ENCODE peak calls at places on chromosome 5, in four cellular contexts. V is colonic mucosa; N is CD4-positive, alpha-beta T cell; S is WERI-Rb-1. C is an unnamed sample.

GRCh38 chr5:83169938-83170337 is 92.6 kb downstream of the XRCC4 start:
- DNase-seq in S (no peak), N (no peak), V (no peak), C (no peak)

GRCh38 chr5:181246276-181247050 is 2.8 kb upstream of the RACK1 start:
- DNase-seq in N (peak; percentile 45), S (peak; percentile 69), V (peak; percentile 94), C (peak; percentile 95)

GRCh38 chr5:32848120-32848519 is 137.0 kb downstream of the NPR3 start:
- DNase-seq in S (no peak), V (no peak), N (no peak), C (no peak)

GRCh38 chr5:8306289-8306688 is 437.3 kb downstream of the MTRR start:
- DNase-seq in N (no peak), S (peak; percentile 39), V (no peak), C (peak; percentile 58)

GRCh38 chr5:1110930-1111726 is 735 bp downstream of the SLC12A7 start:
- DNase-seq in N (no peak), V (no peak), S (peak; percentile 52), C (peak; percentile 76)

GRCh38 chr5:38420691-38421395 is 135.6 kb downstream of the LIFR start:
- DNase-seq in V (peak; percentile 53), N (no peak), S (peak; percentile 74), C (peak; percentile 86)

GRCh38 chr5:11174601-11175000 is 413.6 kb upstream of the DAP start:
- DNase-seq in S (no peak), N (no peak), V (no peak), C (no peak)

GRCh38 chr5:163379298-163380155 is 57.9 kb upstream of the CCNG1 start:
- DNase-seq in S (no peak), N (no peak), V (no peak), C (no peak)

GRCh38 chr5:137487600-137487999 is 11.5 kb downstream of the SPOCK1 start:
- DNase-seq in V (no peak), N (no peak), S (no peak), C (no peak)

GRCh38 chr5:66440202-66440680 is 156.0 kb upstream of the MAST4 start:
- DNase-seq in N (no peak), S (no peak), V (no peak), C (no peak)

GRCh38 chr5:57784106-57784505 is 301.5 kb upstream of the ACTBL2 start:
- DNase-seq in N (no peak), V (no peak), S (no peak), C (no peak)

GRCh38 chr5:128290152-128290858 is 206.7 kb downstream of the SLC12A2 start:
- DNase-seq in S (no peak), N (no peak), V (no peak), C (no peak)

GRCh38 chr5:172846677-172847076 is 12.6 kb downstream of the ERGIC1 start:
- DNase-seq in S (no peak), V (no peak), N (no peak), C (no peak)

GRCh38 chr5:130773813-130774212 is 391.2 kb downstream of the HINT1 start:
- DNase-seq in S (no peak), N (no peak), V (no peak), C (peak; percentile 49)

GRCh38 chr5:79697222-79698164 is 7.9 kb downstream of the CMYA5 start:
- DNase-seq in N (no peak), S (no peak), V (no peak), C (no peak)

GRCh38 chr5:74471875-74472274 is 168.7 kb downstream of the ENC1 start:
- DNase-seq in S (no peak), N (no peak), V (no peak), C (no peak)

GRCh38 chr5:154287136-154287535 is 96.6 kb downstream of the GALNT10 start:
- DNase-seq in N (no peak), S (no peak), V (peak; percentile 78), C (peak; percentile 74)

GRCh38 chr5:11955386-11955785 is 51.1 kb upstream of the CTNND2 start:
- DNase-seq in V (no peak), N (no peak), S (no peak), C (no peak)

GRCh38 chr5:78540335-78541057 is 108.1 kb downstream of the LHFPL2 start:
- DNase-seq in S (no peak), V (no peak), N (no peak), C (no peak)

GRCh38 chr5:138632900-138633489 is 57.8 kb upstream of the HSPA9 start:
- DNase-seq in S (peak; percentile 64), N (no peak), V (peak; percentile 62), C (peak; percentile 94)

GRCh38 chr5:176775409-176775808 is 35.0 kb upstream of the UNC5A start:
- DNase-seq in S (no peak), V (no peak), N (no peak), C (no peak)

GRCh38 chr5:173984218-173984617 is 4.8 kb upstream of the C5orf47 start:
- DNase-seq in V (no peak), N (no peak), S (no peak), C (peak; percentile 70)

GRCh38 chr5:60010328-60010727 is 116.8 kb upstream of the PDE4D start:
- DNase-seq in V (no peak), S (no peak), N (no peak), C (no peak)

GRCh38 chr5:138662599-138662998 is 87.4 kb upstream of the HSPA9 start:
- DNase-seq in S (no peak), V (no peak), N (no peak), C (peak; percentile 66)

GRCh38 chr5:55343107-55343506 is 35.3 kb downstream of the MTREX start:
- DNase-seq in S (no peak), N (no peak), V (no peak), C (no peak)

GRCh38 chr5:127562252-127562651 is 44.8 kb downstream of the PRRC1 start:
- DNase-seq in N (no peak), S (peak; percentile 40), V (no peak), C (peak; percentile 79)

GRCh38 chr5:74624931-74625505 is 15.5 kb downstream of the ENC1 start:
- DNase-seq in N (no peak), V (no peak), S (peak; percentile 37), C (no peak)

GRCh38 chr5:6714221-6715041 is 1.2 kb downstream of the TENT4A start:
- DNase-seq in S (no peak), V (peak; percentile 45), N (no peak), C (peak; percentile 60)

GRCh38 chr5:146073239-146073900 is 32.0 kb downstream of the PLAC8L1 start:
- DNase-seq in S (no peak), V (no peak), N (no peak), C (peak; percentile 87)

GRCh38 chr5:91499943-91500531 is 116.9 kb upstream of the ARRDC3 start:
- DNase-seq in S (no peak), V (no peak), N (no peak), C (no peak)

GRCh38 chr5:141399555-141400258 is 2.0 kb downstream of the PCDHGB5 start:
- DNase-seq in S (no peak), V (no peak), N (no peak), C (no peak)

GRCh38 chr5:113050606-113051391 is 74.2 kb downstream of the DCP2 start:
- DNase-seq in V (no peak), N (no peak), S (no peak), C (no peak)

GRCh38 chr5:145859451-145859850 is 13.4 kb downstream of the GRXCR2 start:
- DNase-seq in S (no peak), N (no peak), V (no peak), C (no peak)

GRCh38 chr5:91240175-91240574 is 142.9 kb downstream of the ARRDC3 start:
- DNase-seq in V (no peak), N (no peak), S (no peak), C (no peak)

GRCh38 chr5:73213566-73213998 is 40.6 kb downstream of the TMEM174 start:
- DNase-seq in S (no peak), V (peak; percentile 71), N (no peak), C (peak; percentile 60)

GRCh38 chr5:97141031-97141430 is 1.4 kb downstream of the LIX1 start:
- DNase-seq in S (no peak), V (no peak), N (no peak), C (no peak)
- H3K27ac ChIP-seq in S (no peak overlapping the region), V (no peak overlapping the region), N (no peak overlapping the region), C (peak overlapping the region; percentile 47)

GRCh38 chr5:165616550-165617430 is 2111.4 kb downstream of the MAT2B start:
- DNase-seq in N (no peak), V (no peak), S (no peak), C (no peak)
- H3K27ac ChIP-seq in N (no peak overlapping the region), V (no peak overlapping the region), S (no peak overlapping the region), C (no peak overlapping the region)

GRCh38 chr5:34504967-34505366 is 151.2 kb upstream of the RAI14 start:
- DNase-seq in N (no peak), S (no peak), V (no peak), C (no peak)

GRCh38 chr5:34501840-34502239 is 154.3 kb upstream of the RAI14 start:
- DNase-seq in V (no peak), S (no peak), N (no peak), C (no peak)

GRCh38 chr5:34505731-34506130 is 150.4 kb upstream of the RAI14 start:
- DNase-seq in V (no peak), S (no peak), N (no peak), C (no peak)

GRCh38 chr5:34501033-34501432 is 155.1 kb upstream of the RAI14 start:
- DNase-seq in S (no peak), V (no peak), N (no peak), C (no peak)

GRCh38 chr5:34503379-34504346 is 152.5 kb upstream of the RAI14 start:
- DNase-seq in V (no peak), S (no peak), N (no peak), C (no peak)
- H3K27ac ChIP-seq in V (no peak overlapping the region), S (no peak overlapping the region), N (no peak overlapping the region), C (no peak overlapping the region)

DNA sequence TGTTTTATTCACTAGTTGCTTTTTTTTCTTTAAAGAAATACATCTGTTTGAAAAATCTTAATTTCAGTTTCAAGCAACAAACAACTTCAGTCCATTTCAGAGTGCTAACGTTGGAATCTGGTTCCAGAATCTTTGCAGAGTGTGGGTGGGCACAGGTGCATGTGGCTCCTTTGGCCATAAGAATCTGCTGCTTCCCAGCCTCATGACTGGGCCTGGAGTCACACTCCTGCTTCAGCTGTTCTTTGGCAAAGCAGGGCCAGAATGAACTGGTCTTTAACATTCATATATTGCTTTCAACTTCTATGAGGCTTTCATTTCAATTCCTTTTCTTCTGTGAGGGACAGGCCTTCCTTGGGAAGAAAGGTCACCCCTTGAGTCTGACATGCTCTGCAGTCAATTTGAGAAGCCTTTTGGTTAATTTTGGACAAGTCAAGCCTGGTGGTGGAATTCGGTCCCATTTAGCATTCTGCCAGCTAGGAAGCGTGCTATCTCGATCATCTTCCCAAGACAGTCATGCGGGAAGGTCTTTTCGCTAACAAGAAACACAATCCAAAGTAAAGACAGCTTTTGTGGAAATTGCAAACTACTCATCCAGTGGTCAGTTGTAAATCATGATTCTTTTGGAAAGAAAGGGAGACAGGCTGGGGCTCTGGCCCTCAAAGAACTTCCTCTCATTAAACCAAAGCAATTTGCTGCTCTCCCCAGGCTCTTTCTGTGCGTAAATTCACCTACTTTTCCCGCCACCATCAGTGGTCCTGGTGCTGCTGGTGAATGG is 55.2 kb downstream of the SLC1A3 start:
- DNase-seq in S (no peak), N (no peak), V (no peak), C (no peak)
- H3K27ac ChIP-seq in S (no peak overlapping the region), N (no peak overlapping the region), V (no peak overlapping the region), C (peak overlapping the region; percentile 53)